ENCODE peak calls at places on chromosome 21, in four cellular contexts. One of them, this sample, is unnamed.

GRCh38 chr21:43829575-43830119 is 35.4 kb upstream of the AGPAT3 start:
- DNase-seq in tibial artery: no peak
- DNase-seq in RWPE2: no peak
- DNase-seq in mucosa of descending colon: no peak
- DNase-seq in this sample: no peak

GRCh38 chr21:33264561-33264960 is 1.6 kb upstream of the IL10RB start:
- DNase-seq in tibial artery: no peak
- DNase-seq in RWPE2: no peak
- DNase-seq in mucosa of descending colon: no peak
- DNase-seq in this sample: peak; percentile 78

GRCh38 chr21:40707271-40707670 is 139.7 kb downstream of the DSCAM start:
- DNase-seq in tibial artery: no peak
- DNase-seq in RWPE2: no peak
- DNase-seq in mucosa of descending colon: no peak
- DNase-seq in this sample: no peak

GRCh38 chr21:15219866-15220265 is 155.1 kb upstream of the NRIP1 start:
- DNase-seq in tibial artery: no peak
- DNase-seq in RWPE2: no peak
- DNase-seq in mucosa of descending colon: no peak
- DNase-seq in this sample: no peak

GRCh38 chr21:39318091-39318959 is 4.9 kb upstream of the BRWD1 start:
- DNase-seq in tibial artery: no peak
- DNase-seq in RWPE2: no peak
- DNase-seq in mucosa of descending colon: no peak
- DNase-seq in this sample: no peak

GRCh38 chr21:41630249-41630648 is 122.3 kb upstream of the TMPRSS2 start:
- DNase-seq in tibial artery: no peak
- DNase-seq in RWPE2: peak; percentile 98
- DNase-seq in mucosa of descending colon: peak; percentile 82
- DNase-seq in this sample: no peak

GRCh38 chr21:17671733-17672132 is 59.0 kb upstream of the BTG3 start:
- DNase-seq in tibial artery: no peak
- DNase-seq in RWPE2: no peak
- DNase-seq in mucosa of descending colon: no peak
- DNase-seq in this sample: no peak

GRCh38 chr21:16709866-16710550 is 802.8 kb upstream of the CXADR start:
- DNase-seq in tibial artery: no peak
- DNase-seq in RWPE2: no peak
- DNase-seq in mucosa of descending colon: no peak
- DNase-seq in this sample: no peak

GRCh38 chr21:43916691-43917514 is 51.9 kb downstream of the AGPAT3 start:
- DNase-seq in tibial artery: peak; percentile 6
- DNase-seq in RWPE2: no peak
- DNase-seq in mucosa of descending colon: no peak
- DNase-seq in this sample: no peak

GRCh38 chr21:42125571-42126544 is 54.7 kb downstream of the UMODL1 start:
- DNase-seq in tibial artery: no peak
- DNase-seq in RWPE2: no peak
- DNase-seq in mucosa of descending colon: no peak
- DNase-seq in this sample: peak; percentile 36

GRCh38 chr21:33657124-33657842 is 15.0 kb downstream of the ITSN1 start:
- DNase-seq in tibial artery: no peak
- DNase-seq in RWPE2: no peak
- DNase-seq in mucosa of descending colon: no peak
- DNase-seq in this sample: no peak

GRCh38 chr21:17045214-17045835 is 467.5 kb upstream of the CXADR start:
- DNase-seq in tibial artery: no peak
- DNase-seq in RWPE2: no peak
- DNase-seq in mucosa of descending colon: no peak
- DNase-seq in this sample: peak; percentile 64

DNA sequence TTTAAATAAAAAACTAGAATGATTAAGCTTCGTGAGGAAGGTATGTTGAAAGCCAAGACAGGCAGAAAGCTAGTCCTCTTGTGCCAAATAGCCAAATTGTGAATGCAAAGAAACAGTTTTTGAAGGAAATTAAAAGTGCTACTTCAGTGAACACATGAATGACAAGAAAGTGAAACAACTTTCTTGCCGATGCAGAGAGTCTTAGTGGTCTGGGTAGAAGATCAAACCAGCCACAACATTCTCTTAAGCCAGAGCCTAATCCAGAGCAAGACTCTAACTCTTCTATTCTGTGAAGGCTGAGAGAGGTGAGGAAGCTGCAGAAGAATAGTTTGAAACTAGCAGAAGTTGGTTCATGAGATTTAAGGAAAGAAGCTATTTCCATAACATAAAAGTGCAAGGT is 63.2 kb downstream of the TTC3 start:
- DNase-seq in tibial artery: no peak
- DNase-seq in RWPE2: no peak
- DNase-seq in mucosa of descending colon: no peak
- DNase-seq in this sample: no peak
- H3K36me3 ChIP-seq in tibial artery: peaks cover 56% of the 10 kb centered on the region
- H3K36me3 ChIP-seq in RWPE2: peaks cover 90% of the 10 kb centered on the region
- H3K36me3 ChIP-seq in mucosa of descending colon: peaks cover 7% of the 10 kb centered on the region
- H3K36me3 ChIP-seq in this sample: peaks cover 78% of the 10 kb centered on the region

DNA sequence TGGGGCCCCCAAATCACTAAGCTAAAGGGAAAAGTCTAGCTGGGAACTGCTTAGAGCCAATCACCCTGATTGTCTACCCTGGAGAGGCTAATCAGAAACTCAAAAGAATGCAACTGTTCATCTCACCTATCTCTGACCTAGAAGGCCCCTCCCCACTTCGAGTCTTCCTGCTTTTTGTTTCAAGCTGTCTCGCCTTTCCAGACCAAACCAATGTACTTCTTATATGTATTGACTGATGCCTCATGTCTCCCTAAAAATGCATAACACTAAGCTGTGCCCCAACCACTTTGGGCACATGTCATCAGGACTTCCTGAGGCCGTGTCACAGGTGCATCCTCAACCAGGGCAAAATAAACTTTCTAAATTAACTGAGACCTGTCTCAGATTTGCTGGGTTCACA is 209.5 kb downstream of the APP start:
- DNase-seq in tibial artery: no peak
- DNase-seq in RWPE2: no peak
- DNase-seq in mucosa of descending colon: no peak
- DNase-seq in this sample: peak; percentile 70
- H3K4me3 ChIP-seq in tibial artery: no peak overlapping the region
- H3K4me3 ChIP-seq in RWPE2: no peak overlapping the region
- H3K4me3 ChIP-seq in mucosa of descending colon: no peak overlapping the region
- H3K4me3 ChIP-seq in this sample: no peak overlapping the region

GRCh38 chr21:46646541-46647154 is 11.2 kb downstream of the PRMT2 start:
- DNase-seq in tibial artery: no peak
- DNase-seq in RWPE2: no peak
- DNase-seq in mucosa of descending colon: no peak
- DNase-seq in this sample: peak; percentile 8

GRCh38 chr21:46651121-46651520 is 15.6 kb downstream of the PRMT2 start:
- DNase-seq in tibial artery: no peak
- DNase-seq in RWPE2: no peak
- DNase-seq in mucosa of descending colon: no peak
- DNase-seq in this sample: no peak

GRCh38 chr21:46648539-46648938 is 13.1 kb downstream of the PRMT2 start:
- DNase-seq in tibial artery: no peak
- DNase-seq in RWPE2: no peak
- DNase-seq in mucosa of descending colon: no peak
- DNase-seq in this sample: no peak

GRCh38 chr21:46649356-46649755 is 13.9 kb downstream of the PRMT2 start:
- DNase-seq in tibial artery: no peak
- DNase-seq in RWPE2: no peak
- DNase-seq in mucosa of descending colon: no peak
- DNase-seq in this sample: no peak

DNA sequence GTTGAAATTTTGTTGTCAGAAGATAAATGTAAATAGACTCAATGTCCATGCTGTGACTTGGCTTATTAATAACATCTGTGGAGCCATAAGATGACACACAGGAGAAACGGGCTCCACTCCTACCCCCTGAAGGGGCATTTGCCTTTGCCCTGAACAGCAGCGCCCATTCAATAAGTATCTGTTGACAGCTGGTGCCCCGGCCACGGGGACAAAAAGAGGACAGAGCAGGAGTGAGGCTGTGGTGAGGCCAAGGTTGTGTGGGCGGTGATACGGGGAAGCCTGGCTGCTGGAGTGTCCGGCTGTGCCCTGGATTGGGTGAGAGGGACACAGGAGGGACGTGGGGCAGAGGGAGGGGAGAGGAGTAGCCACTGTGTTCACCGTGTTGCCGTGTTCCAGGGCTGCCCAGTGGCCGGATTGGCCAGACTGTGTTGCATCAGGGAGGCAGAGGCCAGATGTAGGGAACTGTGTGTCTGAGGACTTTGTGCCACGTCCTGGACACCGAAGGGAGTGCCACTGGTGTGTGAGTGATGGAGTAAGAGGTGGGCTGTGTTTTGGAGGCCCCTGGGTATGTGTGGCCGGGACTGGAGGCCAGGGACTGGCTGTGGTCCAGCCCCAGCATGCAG is 15.1 kb downstream of the PRMT2 start:
- DNase-seq in tibial artery: no peak
- DNase-seq in RWPE2: no peak
- DNase-seq in mucosa of descending colon: no peak
- DNase-seq in this sample: no peak
- H3K36me3 ChIP-seq in tibial artery: peaks cover 95% of the 10 kb centered on the region
- H3K36me3 ChIP-seq in RWPE2: peaks cover 88% of the 10 kb centered on the region
- H3K36me3 ChIP-seq in mucosa of descending colon: peaks cover 10% of the 10 kb centered on the region
- H3K36me3 ChIP-seq in this sample: peaks cover 74% of the 10 kb centered on the region

GRCh38 chr21:35116777-35117176 is 67.7 kb upstream of the RUNX1 start:
- DNase-seq in tibial artery: no peak
- DNase-seq in RWPE2: no peak
- DNase-seq in mucosa of descending colon: no peak
- DNase-seq in this sample: no peak
- H3K4me3 ChIP-seq in tibial artery: no peak overlapping the region
- H3K4me3 ChIP-seq in RWPE2: no peak overlapping the region
- H3K4me3 ChIP-seq in mucosa of descending colon: no peak overlapping the region
- H3K4me3 ChIP-seq in this sample: no peak overlapping the region

GRCh38 chr21:34984356-34984755 is 64.7 kb downstream of the RUNX1 start:
- DNase-seq in tibial artery: no peak
- DNase-seq in RWPE2: no peak
- DNase-seq in mucosa of descending colon: no peak
- DNase-seq in this sample: no peak
- H3K36me3 ChIP-seq in tibial artery: no peaks in the 10 kb centered on the region
- H3K36me3 ChIP-seq in RWPE2: no peaks in the 10 kb centered on the region
- H3K36me3 ChIP-seq in mucosa of descending colon: no peaks in the 10 kb centered on the region
- H3K36me3 ChIP-seq in this sample: peaks cover 15% of the 10 kb centered on the region

DNA sequence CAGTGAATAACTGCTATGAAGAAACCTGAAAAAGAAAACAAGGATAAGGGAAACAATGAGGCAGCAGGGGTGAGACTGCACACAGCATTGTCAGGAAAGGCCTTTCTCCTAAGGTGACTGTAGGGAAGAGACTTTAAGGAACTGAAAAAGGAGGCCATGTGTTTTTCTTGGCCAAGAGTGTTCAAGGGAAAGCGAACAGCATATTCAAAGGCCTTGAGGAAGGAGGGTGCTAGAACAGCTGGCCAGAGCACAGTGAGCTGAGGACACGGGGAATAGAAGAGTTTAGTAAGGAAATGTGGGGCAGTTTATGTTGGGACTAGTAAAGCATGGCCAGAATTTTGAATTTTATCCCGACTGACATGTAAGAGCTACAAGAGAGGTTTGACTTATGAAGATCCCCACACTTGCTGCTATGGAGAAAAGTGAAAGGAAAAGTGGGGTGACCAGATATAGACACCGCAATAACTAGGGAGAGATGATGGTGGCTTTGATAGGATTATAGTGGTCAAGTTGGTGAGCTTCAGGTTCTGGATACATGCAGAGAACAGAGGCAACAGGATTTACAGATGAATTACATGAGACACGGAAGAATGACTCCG is 1.4 kb downstream of the RWDD2B start:
- DNase-seq in tibial artery: no peak
- DNase-seq in RWPE2: no peak
- DNase-seq in mucosa of descending colon: no peak
- DNase-seq in this sample: no peak
- H3K4me3 ChIP-seq in tibial artery: peak overlapping the region; percentile 74
- H3K4me3 ChIP-seq in RWPE2: no peak overlapping the region
- H3K4me3 ChIP-seq in mucosa of descending colon: no peak overlapping the region
- H3K4me3 ChIP-seq in this sample: peak overlapping the region; percentile 83